ENCODE peak calls at places on chromosomes 6 and 20, in seven cellular contexts. U, I, V, W, R, J and T are unnamed samples.

GRCh38 chr6:166293731-166294584 is 14.2 kb downstream of the PRR18 start:
- DNase-seq in U (no peak), I (no peak), V (peak; percentile 37), W (no peak), R (no peak), J (no peak), T (no peak)

GRCh38 chr6:164396071-164397047 is 913.0 kb downstream of the C6orf118 start:
- DNase-seq in U (peak; percentile 61), I (peak; percentile 8), V (peak; percentile 72), W (peak; percentile 38), R (no peak), J (peak; percentile 39), T (no peak)

GRCh38 chr20:18511566-18511965 is 3.8 kb downstream of the SEC23B start:
- DNase-seq in U (no peak), I (no peak), V (no peak), W (no peak), R (no peak), J (no peak), T (no peak)

GRCh38 chr6:128882991-128883571 is at the start of gene LAMA2:
- DNase-seq in U (peak; percentile 71), I (peak; percentile 60), V (peak; percentile 61), W (peak; percentile 94), R (peak; percentile 1), J (no peak), T (peak; percentile 72)

GRCh38 chr20:60137657-60138245 is 179.5 kb downstream of the CDH26 start:
- DNase-seq in U (no peak), I (peak; percentile 9), V (no peak), W (no peak), R (peak; percentile 13), J (peak; percentile 29), T (peak; percentile 44)

GRCh38 chr6:168020242-168020641 is 22.8 kb downstream of the KIF25 start:
- DNase-seq in U (no peak), I (no peak), V (no peak), W (no peak), R (no peak), J (no peak), T (no peak)

GRCh38 chr6:159501558-159501957 is 191.5 kb downstream of the SOD2 start:
- DNase-seq in U (no peak), I (no peak), V (no peak), W (no peak), R (no peak), J (no peak), T (no peak)

GRCh38 chr6:153140299-153140698 is 9.2 kb upstream of the RGS17 start:
- DNase-seq in U (no peak), I (no peak), V (no peak), W (no peak), R (no peak), J (peak; percentile 90), T (no peak)

GRCh38 chr20:37276494-37277252 is 12.8 kb upstream of the MANBAL start:
- DNase-seq in U (no peak), I (no peak), V (peak; percentile 22), W (peak; percentile 79), R (no peak), J (peak; percentile 57), T (peak; percentile 46)

GRCh38 chr20:52382931-52383330 is 191.4 kb upstream of the ZFP64 start:
- DNase-seq in U (no peak), I (no peak), V (no peak), W (no peak), R (no peak), J (no peak), T (no peak)

GRCh38 chr6:137216875-137217553 is 2.2 kb downstream of the IFNGR1 start:
- DNase-seq in U (no peak), I (no peak), V (no peak), W (no peak), R (no peak), J (no peak), T (no peak)

GRCh38 chr20:17969884-17970409 is 1.1 kb downstream of the MGME1 start:
- DNase-seq in U (no peak), I (peak; percentile 71), V (peak; percentile 40), W (peak; percentile 91), R (peak; percentile 13), J (no peak), T (peak; percentile 57)

GRCh38 chr20:54526801-54527200 is 51.4 kb downstream of the DOK5 start:
- DNase-seq in U (no peak), I (no peak), V (no peak), W (no peak), R (no peak), J (no peak), T (no peak)

GRCh38 chr20:5996765-5997164 is 46.3 kb downstream of the MCM8 start:
- DNase-seq in U (no peak), I (no peak), V (no peak), W (no peak), R (no peak), J (peak; percentile 94), T (no peak)

GRCh38 chr20:34365765-34366213 is 2.7 kb downstream of the ITCH start:
- DNase-seq in U (no peak), I (no peak), V (no peak), W (no peak), R (no peak), J (no peak), T (no peak)

GRCh38 chr20:33653900-33654596 is 8.1 kb upstream of the C20orf144 start:
- DNase-seq in U (no peak), I (no peak), V (no peak), W (no peak), R (no peak), J (peak; percentile 97), T (no peak)

GRCh38 chr6:130677312-130677711 is 149.9 kb upstream of the SMLR1 start:
- DNase-seq in U (no peak), I (no peak), V (no peak), W (no peak), R (no peak), J (no peak), T (no peak)

GRCh38 chr6:90274481-90275030 is 22.1 kb downstream of the BACH2 start:
- DNase-seq in U (no peak), I (no peak), V (no peak), W (no peak), R (peak; percentile 79), J (no peak), T (no peak)

GRCh38 chr20:56689318-56689717 is 60.2 kb downstream of the TFAP2C start:
- DNase-seq in U (no peak), I (peak; percentile 83), V (no peak), W (no peak), R (no peak), J (no peak), T (peak; percentile 75)

GRCh38 chr6:7290079-7290478 is 22.9 kb downstream of the SSR1 start:
- DNase-seq in U (no peak), I (no peak), V (no peak), W (no peak), R (no peak), J (no peak), T (no peak)

GRCh38 chr6:118400098-118400497 is 148.0 kb upstream of the PLN start:
- DNase-seq in U (no peak), I (no peak), V (no peak), W (no peak), R (no peak), J (no peak), T (no peak)

GRCh38 chr20:58344741-58345140 is 35.2 kb downstream of the RAB22A start:
- DNase-seq in U (no peak), I (no peak), V (no peak), W (peak; percentile 84), R (no peak), J (no peak), T (no peak)

GRCh38 chr20:62437430-62437829 is 10.1 kb upstream of the RBBP8NL start:
- DNase-seq in U (no peak), I (no peak), V (no peak), W (no peak), R (no peak), J (no peak), T (no peak)

GRCh38 chr6:10205120-10205519 is 209.8 kb downstream of the TFAP2A start:
- DNase-seq in U (no peak), I (no peak), V (no peak), W (no peak), R (no peak), J (peak; percentile 20), T (peak; percentile 33)

GRCh38 chr20:12086359-12086758 is 168.7 kb downstream of the BTBD3 start:
- DNase-seq in U (no peak), I (no peak), V (no peak), W (no peak), R (no peak), J (no peak), T (no peak)

GRCh38 chr6:98827295-98828159 is 6.8 kb upstream of the POU3F2 start:
- DNase-seq in U (peak; percentile 91), I (no peak), V (peak; percentile 74), W (peak; percentile 3), R (no peak), J (peak; percentile 37), T (peak; percentile 28)

GRCh38 chr20:18537651-18538050 is 29.6 kb upstream of the SMIM26 start:
- DNase-seq in U (no peak), I (no peak), V (no peak), W (peak; percentile 21), R (no peak), J (no peak), T (no peak)

GRCh38 chr6:105886812-105887513 is 199.2 kb upstream of the PRDM1 start:
- DNase-seq in U (no peak), I (no peak), V (no peak), W (peak; percentile 27), R (no peak), J (no peak), T (no peak)

GRCh38 chr6:44662461-44663121 is 275.1 kb downstream of the CDC5L start:
- DNase-seq in U (no peak), I (peak; percentile 80), V (no peak), W (peak; percentile 89), R (no peak), J (no peak), T (peak; percentile 97)

GRCh38 chr20:54078296-54078695 is 7.9 kb upstream of the BCAS1 start:
- DNase-seq in U (no peak), I (no peak), V (no peak), W (no peak), R (peak; percentile 8), J (no peak), T (no peak)

GRCh38 chr20:6265204-6265904 is 142.5 kb upstream of the FERMT1 start:
- DNase-seq in U (no peak), I (peak; percentile 14), V (peak; percentile 48), W (peak; percentile 44), R (no peak), J (peak; percentile 38), T (peak; percentile 27)

GRCh38 chr20:49558826-49559225 is 9.1 kb downstream of the PTGIS start:
- DNase-seq in U (no peak), I (no peak), V (no peak), W (no peak), R (no peak), J (no peak), T (no peak)